ENCODE peak calls at places on chromosomes 6 and 20, in four cellular contexts. B is CD8-positive, alpha-beta T cell; L is suprapubic skin; D is IMR-90. R is an unnamed sample.

GRCh38 chr6:2307794-2308193 is 62.4 kb upstream of the GMDS start:
- DNase-seq in B (no peak), D (no peak), L (no peak), R (no peak)

GRCh38 chr20:36658300-36658699 is 12.3 kb upstream of the SLA2 start:
- DNase-seq in B (no peak), D (no peak), L (no peak), R (no peak)

GRCh38 chr6:168794515-168794914 is 353.5 kb downstream of the SMOC2 start:
- DNase-seq in B (no peak), L (no peak), D (no peak), R (no peak)

GRCh38 chr6:140744648-140745320 is 1370.3 kb upstream of the CITED2 start:
- DNase-seq in D (peak), B (no peak), L (no peak), R (no peak)

GRCh38 chr6:89987140-89987539 is 92.9 kb downstream of the GJA10 start:
- DNase-seq in B (no peak), L (no peak), D (peak), R (no peak)

GRCh38 chr20:63915471-63915870 is 20.5 kb downstream of the DNAJC5 start:
- DNase-seq in L (no peak), B (no peak), D (no peak), R (no peak)

GRCh38 chr20:52905235-52905634 is 66.9 kb upstream of the TSHZ2 start:
- DNase-seq in B (no peak), D (no peak), L (no peak), R (no peak)

GRCh38 chr6:16823700-16824352 is 62.6 kb upstream of the ATXN1 start:
- DNase-seq in L (no peak), B (no peak), D (no peak), R (no peak)

GRCh38 chr6:134115715-134116074 is 63.3 kb upstream of the SLC2A12 start:
- DNase-seq in L (no peak), D (no peak), B (no peak), R (no peak)

GRCh38 chr20:31678389-31679356 is 41.0 kb downstream of the COX4I2 start:
- DNase-seq in B (no peak), D (no peak), L (no peak), R (no peak)

GRCh38 chr6:137497722-137498463 is 3.7 kb upstream of the OLIG3 start:
- DNase-seq in L (no peak), D (no peak), B (peak), R (no peak)

GRCh38 chr6:132084811-132085509 is 133.8 kb upstream of the CCN2 start:
- DNase-seq in L (no peak), B (no peak), D (peak), R (no peak)

GRCh38 chr6:56073315-56073714 is 174.1 kb downstream of the COL21A1 start:
- DNase-seq in D (no peak), L (no peak), B (no peak), R (no peak)

GRCh38 chr20:19599200-19599599 is 158.9 kb upstream of the RIN2 start:
- DNase-seq in L (no peak), B (no peak), D (no peak), R (no peak)

GRCh38 chr20:48260370-48260769 is 475.1 kb upstream of the SULF2 start:
- DNase-seq in B (no peak), D (no peak), L (no peak), R (no peak)

GRCh38 chr20:13744403-13744802 is 40.3 kb downstream of the ESF1 start:
- DNase-seq in L (no peak), B (no peak), D (no peak), R (no peak)

GRCh38 chr20:25236450-25237304 is 11.2 kb upstream of the PYGB start:
- DNase-seq in L (no peak), B (no peak), D (no peak), R (no peak)

GRCh38 chr6:121305957-121306607 is 28.2 kb downstream of the TBC1D32 start:
- DNase-seq in D (peak), L (no peak), B (no peak), R (no peak)

GRCh38 chr6:133895573-133896343 is 6.8 kb downstream of the TCF21 start:
- DNase-seq in D (no peak), L (no peak), B (no peak), R (no peak)

GRCh38 chr20:36251426-36251825 is 15.1 kb downstream of the AAR2 start:
- DNase-seq in D (no peak), B (no peak), L (no peak), R (no peak)

GRCh38 chr6:166333172-166333995 is 9.0 kb downstream of the SFT2D1 start:
- DNase-seq in D (no peak), B (no peak), L (no peak), R (no peak)

GRCh38 chr20:5947276-5947675 is 3.1 kb downstream of the TRMT6 start:
- DNase-seq in L (no peak), B (no peak), D (no peak), R (no peak)

GRCh38 chr20:4040283-4041179 is 25.2 kb upstream of the RNF24 start:
- DNase-seq in L (no peak), B (no peak), D (no peak), R (no peak)

GRCh38 chr6:136095961-136096360 is 154.2 kb downstream of the MTFR2 start:
- DNase-seq in L (no peak), B (no peak), D (no peak), R (no peak)

GRCh38 chr6:135358251-135358821 is 139.2 kb downstream of the AHI1 start:
- DNase-seq in L (no peak), D (peak), B (no peak), R (no peak)

GRCh38 chr6:45667766-45668165 is 290.0 kb upstream of the SUPT3H start:
- DNase-seq in L (no peak), D (no peak), B (no peak), R (peak)

DNA sequence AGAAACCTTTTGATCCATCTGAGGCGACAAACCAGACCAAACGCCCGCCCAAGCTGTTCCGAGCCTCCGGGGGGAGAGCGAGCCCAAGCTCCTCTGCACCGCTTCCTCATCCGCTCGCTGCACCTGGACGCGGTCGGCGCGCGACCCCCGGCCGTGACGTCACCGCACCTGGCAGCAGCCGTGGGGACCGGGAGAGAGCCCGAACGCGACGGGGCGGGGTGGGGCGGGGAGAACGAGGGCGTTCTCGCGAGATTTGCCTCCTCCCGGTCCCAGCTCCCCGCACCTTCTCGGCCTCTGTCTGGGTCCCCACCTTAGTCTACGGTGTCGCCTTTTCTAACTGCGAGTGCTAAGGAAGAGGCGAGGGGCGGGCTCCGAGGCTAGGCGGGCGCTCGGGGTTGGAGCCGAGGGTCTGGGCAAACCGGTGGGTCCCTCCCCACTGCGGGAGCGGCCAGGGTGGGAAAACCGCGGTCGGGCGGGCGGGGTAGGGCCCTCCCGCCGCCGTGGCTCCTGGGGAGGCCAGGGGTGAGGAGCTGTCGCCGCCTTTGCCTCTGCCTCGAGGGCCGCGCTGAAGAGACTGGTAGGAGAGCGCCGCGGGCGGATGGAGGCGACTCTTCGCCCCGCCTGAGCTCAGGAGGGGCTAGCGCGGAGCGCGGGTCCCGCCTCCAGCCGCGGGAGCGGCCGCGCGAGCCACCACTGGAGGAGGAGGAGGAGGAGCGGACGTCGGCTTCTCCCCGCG is at the start of gene CD2AP:
- DNase-seq in L (peak), B (peak), D (peak), R (peak)
- TF ChIP-seq CTCF in L (no peak), B (no peak), D (peak), R (no peak)

GRCh38 chr6:149842331-149842730 is 21.8 kb downstream of the LRP11 start:
- DNase-seq in B (no peak), L (peak), D (no peak), R (no peak)

GRCh38 chr6:149844480-149844879 is 19.7 kb downstream of the LRP11 start:
- DNase-seq in L (no peak), B (no peak), D (no peak), R (no peak)

GRCh38 chr6:149845549-149845948 is 18.6 kb downstream of the LRP11 start:
- DNase-seq in D (no peak), B (no peak), L (no peak), R (no peak)

GRCh38 chr6:149843051-149843633 is 21.0 kb downstream of the LRP11 start:
- DNase-seq in L (peak), D (no peak), B (no peak), R (peak)

GRCh38 chr6:149840345-149841075 is 23.6 kb downstream of the LRP11 start:
- DNase-seq in L (peak), D (peak), B (peak), R (peak)
- TF ChIP-seq CTCF in L (peak), D (peak), B (peak), R (peak)

GRCh38 chr20:43032459-43032858 is 157.2 kb downstream of the PTPRT start:
- DNase-seq in L (no peak), B (no peak), D (no peak), R (peak)
- TF ChIP-seq CTCF in L (no peak), B (no peak), D (no peak), R (no peak)

DNA sequence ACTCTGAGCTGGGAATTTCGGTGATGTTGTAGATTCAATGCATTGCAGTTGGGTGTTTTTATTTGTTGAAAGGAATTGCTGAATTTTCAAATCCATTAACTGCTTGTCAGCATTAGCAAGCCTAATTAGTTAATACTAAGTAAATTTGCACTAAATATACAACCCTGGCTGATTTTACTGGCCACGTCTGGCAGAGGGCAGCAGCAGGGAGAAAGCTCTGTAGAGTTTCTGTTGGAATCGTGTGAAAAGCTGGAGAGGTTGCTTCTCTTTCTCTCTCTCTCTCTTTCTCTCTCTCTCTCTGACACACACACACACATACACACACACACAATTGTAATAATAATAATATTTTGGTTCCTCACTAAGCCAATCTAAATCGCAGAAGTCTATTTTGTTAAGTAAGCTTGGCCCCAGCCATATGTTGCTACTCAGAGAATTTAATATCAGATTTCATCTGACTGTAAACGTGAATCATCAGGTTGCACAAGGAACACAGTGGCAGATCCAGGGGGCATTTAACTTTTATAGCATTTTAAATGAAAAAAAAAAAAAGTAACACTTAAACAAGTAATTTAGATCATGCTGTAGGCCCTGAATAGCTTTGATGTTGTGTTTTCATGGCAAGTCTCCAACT is 289.5 kb downstream of the ESR1 start:
- DNase-seq in L (no peak), B (no peak), D (peak), R (no peak)
- TF ChIP-seq CTCF in L (no peak), B (no peak), D (peak), R (peak)

GRCh38 chr20:17536944-17537444 is 5.8 kb upstream of the BFSP1 start:
- DNase-seq in B (peak), L (peak), D (peak), R (peak)
- TF ChIP-seq CTCF in B (peak), L (peak), D (peak), R (peak)

GRCh38 chr20:1887756-1888155 is 7.5 kb upstream of the SIRPA start:
- DNase-seq in D (no peak), B (no peak), L (no peak), R (no peak)
- TF ChIP-seq CTCF in D (no peak), B (no peak), L (no peak), R (no peak)

R was measured in osteocyte.